ENCODE peak calls at places on chromosomes 13 and 19, in seven cellular contexts. One of them, this sample, is unnamed.

GRCh38 chr19:3699071-3699740 is 1.1 kb downstream of the PIP5K1C start:
- DNase-seq in BJ: no peak
- DNase-seq in A549: no peak
- DNase-seq in left ventricle myocardium inferior: peak; percentile 55
- DNase-seq in NB4: peak; percentile 32
- DNase-seq in foreskin fibroblast: peak; percentile 64
- DNase-seq in thoracic aorta: no peak
- DNase-seq in this sample: peak; percentile 74

GRCh38 chr19:2282062-2282861 is at the start of gene PEAK3:
- DNase-seq in BJ: no peak
- DNase-seq in foreskin fibroblast: no peak
- DNase-seq in A549: no peak
- DNase-seq in NB4: peak; percentile 91
- DNase-seq in left ventricle myocardium inferior: peak; percentile 87
- DNase-seq in thoracic aorta: no peak
- DNase-seq in this sample: peak; percentile 91

GRCh38 chr19:13974073-13974472 is 21.8 kb downstream of the DCAF15 start:
- DNase-seq in BJ: no peak
- DNase-seq in A549: peak; percentile 32
- DNase-seq in left ventricle myocardium inferior: no peak
- DNase-seq in NB4: no peak
- DNase-seq in thoracic aorta: no peak
- DNase-seq in foreskin fibroblast: no peak
- DNase-seq in this sample: no peak

GRCh38 chr19:17944301-17944700 is 11.5 kb downstream of the CCDC124 start:
- DNase-seq in left ventricle myocardium inferior: no peak
- DNase-seq in thoracic aorta: no peak
- DNase-seq in A549: no peak
- DNase-seq in BJ: peak; percentile 34
- DNase-seq in foreskin fibroblast: peak; percentile 77
- DNase-seq in NB4: no peak
- DNase-seq in this sample: no peak

GRCh38 chr19:32373614-32374295 is 28.3 kb downstream of the ZNF507 start:
- DNase-seq in left ventricle myocardium inferior: no peak
- DNase-seq in BJ: peak; percentile 94
- DNase-seq in NB4: no peak
- DNase-seq in A549: peak; percentile 100
- DNase-seq in thoracic aorta: peak; percentile 15
- DNase-seq in foreskin fibroblast: peak; percentile 97
- DNase-seq in this sample: no peak

GRCh38 chr19:43432866-43433673 is 18.4 kb downstream of the TEX101 start:
- DNase-seq in A549: peak; percentile 77
- DNase-seq in foreskin fibroblast: peak; percentile 33
- DNase-seq in NB4: peak; percentile 57
- DNase-seq in thoracic aorta: no peak
- DNase-seq in BJ: no peak
- DNase-seq in left ventricle myocardium inferior: peak; percentile 41
- DNase-seq in this sample: peak; percentile 60

GRCh38 chr13:112343591-112343990 is 32.6 kb upstream of the SPACA7 start:
- DNase-seq in BJ: no peak
- DNase-seq in NB4: no peak
- DNase-seq in thoracic aorta: no peak
- DNase-seq in foreskin fibroblast: no peak
- DNase-seq in A549: no peak
- DNase-seq in left ventricle myocardium inferior: no peak
- DNase-seq in this sample: no peak

GRCh38 chr19:1651061-1651547 is 1.3 kb downstream of the TCF3 start:
- DNase-seq in A549: no peak
- DNase-seq in NB4: peak; percentile 58
- DNase-seq in BJ: no peak
- DNase-seq in foreskin fibroblast: no peak
- DNase-seq in thoracic aorta: no peak
- DNase-seq in left ventricle myocardium inferior: no peak
- DNase-seq in this sample: no peak

GRCh38 chr19:1136201-1136600 is 32.4 kb downstream of the GPX4 start:
- DNase-seq in left ventricle myocardium inferior: no peak
- DNase-seq in NB4: no peak
- DNase-seq in foreskin fibroblast: no peak
- DNase-seq in BJ: no peak
- DNase-seq in thoracic aorta: no peak
- DNase-seq in A549: no peak
- DNase-seq in this sample: no peak

GRCh38 chr13:111903143-111903542 is 163.8 kb upstream of the SOX1 start:
- DNase-seq in thoracic aorta: no peak
- DNase-seq in BJ: no peak
- DNase-seq in A549: peak; percentile 6
- DNase-seq in NB4: no peak
- DNase-seq in foreskin fibroblast: no peak
- DNase-seq in left ventricle myocardium inferior: no peak
- DNase-seq in this sample: no peak

GRCh38 chr19:4096049-4096892 is 27.7 kb downstream of the MAP2K2 start:
- DNase-seq in NB4: no peak
- DNase-seq in thoracic aorta: no peak
- DNase-seq in left ventricle myocardium inferior: no peak
- DNase-seq in foreskin fibroblast: no peak
- DNase-seq in BJ: no peak
- DNase-seq in A549: no peak
- DNase-seq in this sample: no peak

GRCh38 chr19:7874080-7874856 is at the start of gene PRR36:
- DNase-seq in left ventricle myocardium inferior: no peak
- DNase-seq in foreskin fibroblast: no peak
- DNase-seq in A549: peak; percentile 56
- DNase-seq in thoracic aorta: no peak
- DNase-seq in NB4: no peak
- DNase-seq in BJ: no peak
- DNase-seq in this sample: peak; percentile 79

GRCh38 chr19:4225902-4226301 is 3.4 kb upstream of the EBI3 start:
- DNase-seq in NB4: no peak
- DNase-seq in thoracic aorta: no peak
- DNase-seq in A549: no peak
- DNase-seq in left ventricle myocardium inferior: no peak
- DNase-seq in foreskin fibroblast: no peak
- DNase-seq in BJ: no peak
- DNase-seq in this sample: no peak

GRCh38 chr19:13001502-13002388 is 6.5 kb downstream of the NFIX start:
- DNase-seq in thoracic aorta: peak; percentile 43
- DNase-seq in BJ: no peak
- DNase-seq in left ventricle myocardium inferior: peak; percentile 76
- DNase-seq in NB4: no peak
- DNase-seq in A549: no peak
- DNase-seq in foreskin fibroblast: no peak
- DNase-seq in this sample: no peak

GRCh38 chr13:99374169-99374991 is 67.2 kb upstream of the GPR183 start:
- DNase-seq in foreskin fibroblast: no peak
- DNase-seq in thoracic aorta: no peak
- DNase-seq in left ventricle myocardium inferior: no peak
- DNase-seq in NB4: no peak
- DNase-seq in A549: no peak
- DNase-seq in BJ: no peak
- DNase-seq in this sample: no peak

GRCh38 chr19:10217085-10217484 is 14.0 kb downstream of the S1PR2 start:
- DNase-seq in NB4: peak; percentile 53
- DNase-seq in A549: peak; percentile 17
- DNase-seq in BJ: no peak
- DNase-seq in left ventricle myocardium inferior: no peak
- DNase-seq in foreskin fibroblast: no peak
- DNase-seq in thoracic aorta: no peak
- DNase-seq in this sample: no peak
- TF ChIP-seq CTCF in NB4: peak; percentile 32
- TF ChIP-seq CTCF in A549: no peak
- TF ChIP-seq CTCF in BJ: no peak
- TF ChIP-seq CTCF in left ventricle myocardium inferior: no peak
- TF ChIP-seq CTCF in foreskin fibroblast: no peak
- TF ChIP-seq CTCF in thoracic aorta: no peak
- TF ChIP-seq CTCF in this sample: no peak

DNA sequence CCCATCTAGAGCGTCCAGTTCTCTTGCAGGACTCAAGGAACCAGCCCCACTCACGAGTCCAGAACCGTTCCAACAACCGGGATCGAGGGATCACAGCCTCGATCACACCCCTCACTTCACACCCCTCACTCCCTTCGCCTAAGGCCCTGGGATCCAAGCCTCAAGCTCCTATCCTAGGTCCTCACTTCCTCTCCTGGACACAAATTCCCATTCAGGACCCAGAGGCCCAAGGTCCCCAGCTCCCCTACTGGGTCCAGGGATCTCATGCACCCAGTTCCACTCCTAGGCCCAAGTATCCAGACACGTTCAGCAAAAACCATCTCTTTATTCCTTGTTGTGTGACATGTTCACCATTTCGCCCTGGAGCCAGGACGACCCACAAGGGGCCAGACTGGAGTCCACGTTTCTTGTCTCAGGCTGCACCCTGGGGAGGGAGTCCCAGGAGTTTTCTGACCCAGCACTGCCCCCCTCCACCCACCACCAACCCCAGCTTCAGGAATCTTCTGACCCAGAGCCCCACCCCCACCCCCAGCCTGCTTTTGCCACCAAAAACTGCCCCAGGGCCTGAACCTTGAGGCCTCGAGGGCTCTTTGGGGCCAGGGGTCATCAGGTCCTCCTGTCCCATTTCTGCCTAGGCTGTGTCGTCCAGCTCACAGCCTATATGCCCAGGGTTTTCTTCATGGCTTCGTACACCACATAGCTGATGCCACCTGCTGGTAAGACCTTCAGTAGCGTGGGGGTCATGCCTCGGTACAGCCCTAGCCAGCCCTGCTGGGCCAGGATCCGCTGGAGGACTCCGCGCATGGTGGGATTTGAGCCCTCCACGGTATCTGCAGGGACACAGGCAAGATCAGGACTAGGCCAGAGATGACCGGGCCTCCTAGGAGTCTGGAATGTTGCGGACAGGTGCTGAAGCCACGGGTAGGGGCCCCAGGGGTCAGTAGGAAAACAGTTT is 1.4 kb upstream of the KHSRP start:
- DNase-seq in BJ: no peak
- DNase-seq in thoracic aorta: no peak
- DNase-seq in foreskin fibroblast: no peak
- DNase-seq in left ventricle myocardium inferior: no peak
- DNase-seq in A549: no peak
- DNase-seq in NB4: peak; percentile 66
- DNase-seq in this sample: no peak
- TF ChIP-seq CTCF in BJ: no peak
- TF ChIP-seq CTCF in thoracic aorta: no peak
- TF ChIP-seq CTCF in foreskin fibroblast: no peak
- TF ChIP-seq CTCF in left ventricle myocardium inferior: no peak
- TF ChIP-seq CTCF in A549: no peak
- TF ChIP-seq CTCF in NB4: peak; percentile 43
- TF ChIP-seq CTCF in this sample: no peak

GRCh38 chr13:23697772-23698313 is 127.6 kb downstream of the TNFRSF19 start:
- DNase-seq in BJ: no peak
- DNase-seq in left ventricle myocardium inferior: no peak
- DNase-seq in thoracic aorta: no peak
- DNase-seq in NB4: no peak
- DNase-seq in foreskin fibroblast: no peak
- DNase-seq in A549: no peak
- DNase-seq in this sample: no peak
- TF ChIP-seq CTCF in BJ: no peak
- TF ChIP-seq CTCF in left ventricle myocardium inferior: no peak
- TF ChIP-seq CTCF in thoracic aorta: no peak
- TF ChIP-seq CTCF in NB4: no peak
- TF ChIP-seq CTCF in foreskin fibroblast: no peak
- TF ChIP-seq CTCF in A549: no peak
- TF ChIP-seq CTCF in this sample: no peak

GRCh38 chr13:109567315-109567714 is 219.1 kb downstream of the IRS2 start:
- DNase-seq in A549: no peak
- DNase-seq in foreskin fibroblast: peak; percentile 20
- DNase-seq in BJ: no peak
- DNase-seq in left ventricle myocardium inferior: no peak
- DNase-seq in thoracic aorta: no peak
- DNase-seq in NB4: no peak
- DNase-seq in this sample: no peak
- TF ChIP-seq CTCF in A549: no peak
- TF ChIP-seq CTCF in foreskin fibroblast: peak; percentile 41
- TF ChIP-seq CTCF in BJ: peak; percentile 22
- TF ChIP-seq CTCF in left ventricle myocardium inferior: no peak
- TF ChIP-seq CTCF in thoracic aorta: no peak
- TF ChIP-seq CTCF in NB4: no peak
- TF ChIP-seq CTCF in this sample: no peak

DNA sequence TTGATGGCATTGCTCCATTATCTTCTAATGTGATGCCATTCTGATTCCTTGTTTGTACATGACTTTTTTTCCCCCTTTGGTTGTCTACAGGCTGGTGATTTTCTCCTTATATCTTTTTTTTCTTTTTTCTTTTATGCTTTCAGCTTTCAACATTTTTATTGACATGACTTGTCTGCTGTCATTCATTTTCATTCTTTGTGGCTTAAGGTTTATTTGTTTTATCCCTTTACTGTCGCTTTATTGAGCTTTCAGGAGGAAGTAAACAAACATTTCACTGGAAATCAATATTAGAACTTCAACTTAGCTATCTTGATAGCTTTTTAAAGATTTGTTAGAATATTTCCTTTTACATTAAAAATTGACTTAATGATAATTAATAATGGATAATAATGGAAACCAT is 9.7 kb downstream of the ITM2B start:
- DNase-seq in thoracic aorta: no peak
- DNase-seq in BJ: no peak
- DNase-seq in A549: no peak
- DNase-seq in foreskin fibroblast: no peak
- DNase-seq in NB4: no peak
- DNase-seq in left ventricle myocardium inferior: no peak
- DNase-seq in this sample: no peak
- TF ChIP-seq CTCF in thoracic aorta: no peak
- TF ChIP-seq CTCF in BJ: no peak
- TF ChIP-seq CTCF in A549: no peak
- TF ChIP-seq CTCF in foreskin fibroblast: no peak
- TF ChIP-seq CTCF in NB4: no peak
- TF ChIP-seq CTCF in left ventricle myocardium inferior: no peak
- TF ChIP-seq CTCF in this sample: no peak

GRCh38 chr13:91722267-91722884 is 324.0 kb downstream of the GPC5 start:
- DNase-seq in A549: peak; percentile 1
- DNase-seq in left ventricle myocardium inferior: no peak
- DNase-seq in foreskin fibroblast: peak; percentile 0
- DNase-seq in thoracic aorta: no peak
- DNase-seq in NB4: peak; percentile 28
- DNase-seq in BJ: no peak
- DNase-seq in this sample: no peak
- TF ChIP-seq CTCF in A549: peak; percentile 46
- TF ChIP-seq CTCF in left ventricle myocardium inferior: peak; percentile 71
- TF ChIP-seq CTCF in foreskin fibroblast: no peak
- TF ChIP-seq CTCF in thoracic aorta: peak; percentile 43
- TF ChIP-seq CTCF in NB4: peak; percentile 28
- TF ChIP-seq CTCF in BJ: peak; percentile 10
- TF ChIP-seq CTCF in this sample: peak; percentile 57

GRCh38 chr19:41959056-41960053 is at the start of gene RABAC1:
- DNase-seq in A549: peak; percentile 97
- DNase-seq in BJ: peak; percentile 52
- DNase-seq in thoracic aorta: peak; percentile 74
- DNase-seq in NB4: peak; percentile 78
- DNase-seq in foreskin fibroblast: peak; percentile 87
- DNase-seq in left ventricle myocardium inferior: peak; percentile 89
- DNase-seq in this sample: peak; percentile 92
- TF ChIP-seq CTCF in A549: peak; percentile 54
- TF ChIP-seq CTCF in BJ: peak; percentile 36
- TF ChIP-seq CTCF in thoracic aorta: no peak
- TF ChIP-seq CTCF in NB4: no peak
- TF ChIP-seq CTCF in foreskin fibroblast: peak; percentile 20
- TF ChIP-seq CTCF in left ventricle myocardium inferior: peak; percentile 24
- TF ChIP-seq CTCF in this sample: peak; percentile 23

GRCh38 chr13:52868190-52868589 is 19.8 kb upstream of the PCDH8 start:
- DNase-seq in A549: no peak
- DNase-seq in NB4: no peak
- DNase-seq in BJ: no peak
- DNase-seq in left ventricle myocardium inferior: no peak
- DNase-seq in thoracic aorta: no peak
- DNase-seq in foreskin fibroblast: no peak
- DNase-seq in this sample: no peak

GRCh38 chr13:52862358-52863206 is 14.1 kb upstream of the PCDH8 start:
- DNase-seq in left ventricle myocardium inferior: no peak
- DNase-seq in thoracic aorta: no peak
- DNase-seq in A549: peak; percentile 21
- DNase-seq in foreskin fibroblast: no peak
- DNase-seq in NB4: peak; percentile 35
- DNase-seq in BJ: no peak
- DNase-seq in this sample: no peak
- TF ChIP-seq CTCF in left ventricle myocardium inferior: peak; percentile 49
- TF ChIP-seq CTCF in thoracic aorta: peak; percentile 25
- TF ChIP-seq CTCF in A549: peak; percentile 33
- TF ChIP-seq CTCF in foreskin fibroblast: peak; percentile 28
- TF ChIP-seq CTCF in NB4: peak; percentile 82
- TF ChIP-seq CTCF in BJ: peak; percentile 56
- TF ChIP-seq CTCF in this sample: peak; percentile 51

This sample was measured in lower lobe of right lung.